ENCODE peak calls at places on chromosomes 5 and 9, in four cellular contexts. A, V, H and K are unnamed samples.

GRCh38 chr9:80074439-80074838 is 502.7 kb downstream of the TLE4 start:
- DNase-seq in A (peak; percentile 28), H (no peak), V (peak; percentile 57), K (no peak)

GRCh38 chr5:100903036-100903887 is at the start of gene ST8SIA4:
- DNase-seq in H (peak; percentile 90), A (peak; percentile 65), V (peak; percentile 54), K (peak; percentile 95)

GRCh38 chr9:31847963-31848362 is 536.5 kb upstream of the ACO1 start:
- DNase-seq in A (no peak), H (no peak), V (no peak), K (no peak)

GRCh38 chr5:1521671-1522600 is 1.8 kb downstream of the LPCAT1 start:
- DNase-seq in A (peak; percentile 11), H (peak; percentile 18), V (peak; percentile 48), K (peak; percentile 5)

GRCh38 chr9:85332487-85332886 is 409.3 kb downstream of the AGTPBP1 start:
- DNase-seq in H (no peak), A (no peak), V (no peak), K (no peak)

GRCh38 chr9:12851331-12851730 is 76.5 kb downstream of the LURAP1L start:
- DNase-seq in H (no peak), A (no peak), V (no peak), K (no peak)

GRCh38 chr9:81195206-81195605 is 494.1 kb downstream of the TLE1 start:
- DNase-seq in H (no peak), A (no peak), V (no peak), K (no peak)

GRCh38 chr5:180494510-180495181 is 467 bp downstream of the CNOT6 start:
- DNase-seq in A (no peak), H (peak; percentile 44), V (peak; percentile 54), K (peak; percentile 42)

GRCh38 chr5:58412932-58413331 is 47.0 kb downstream of the PLK2 start:
- DNase-seq in V (no peak), H (no peak), A (no peak), K (no peak)

GRCh38 chr9:79165006-79165405 is 406.8 kb upstream of the TLE4 start:
- DNase-seq in V (no peak), H (no peak), A (no peak), K (no peak)

GRCh38 chr9:15461056-15461455 is 38.4 kb downstream of the SNAPC3 start:
- DNase-seq in V (no peak), A (no peak), H (no peak), K (no peak)

GRCh38 chr9:15461601-15462000 is 38.9 kb downstream of the SNAPC3 start:
- DNase-seq in A (no peak), V (no peak), H (no peak), K (no peak)
- H3K36me3 ChIP-seq in A (no peaks in the 10 kb centered on the region), V (no peaks in the 10 kb centered on the region), H (peaks cover 98% of the 10 kb centered on the region), K (peaks cover 18% of the 10 kb centered on the region)

GRCh38 chr9:134710271-134710540 is 68.6 kb downstream of the COL5A1 start:
- DNase-seq in A (no peak), H (no peak), V (no peak), K (no peak)

GRCh38 chr9:134708672-134709038 is 67.1 kb downstream of the COL5A1 start:
- DNase-seq in V (no peak), A (no peak), H (no peak), K (no peak)

GRCh38 chr9:134707731-134708671 is 66.4 kb downstream of the COL5A1 start:
- DNase-seq in A (no peak), V (no peak), H (no peak), K (peak; percentile 44)

GRCh38 chr9:134710912-134711311 is 69.3 kb downstream of the COL5A1 start:
- DNase-seq in A (no peak), H (no peak), V (no peak), K (no peak)

DNA sequence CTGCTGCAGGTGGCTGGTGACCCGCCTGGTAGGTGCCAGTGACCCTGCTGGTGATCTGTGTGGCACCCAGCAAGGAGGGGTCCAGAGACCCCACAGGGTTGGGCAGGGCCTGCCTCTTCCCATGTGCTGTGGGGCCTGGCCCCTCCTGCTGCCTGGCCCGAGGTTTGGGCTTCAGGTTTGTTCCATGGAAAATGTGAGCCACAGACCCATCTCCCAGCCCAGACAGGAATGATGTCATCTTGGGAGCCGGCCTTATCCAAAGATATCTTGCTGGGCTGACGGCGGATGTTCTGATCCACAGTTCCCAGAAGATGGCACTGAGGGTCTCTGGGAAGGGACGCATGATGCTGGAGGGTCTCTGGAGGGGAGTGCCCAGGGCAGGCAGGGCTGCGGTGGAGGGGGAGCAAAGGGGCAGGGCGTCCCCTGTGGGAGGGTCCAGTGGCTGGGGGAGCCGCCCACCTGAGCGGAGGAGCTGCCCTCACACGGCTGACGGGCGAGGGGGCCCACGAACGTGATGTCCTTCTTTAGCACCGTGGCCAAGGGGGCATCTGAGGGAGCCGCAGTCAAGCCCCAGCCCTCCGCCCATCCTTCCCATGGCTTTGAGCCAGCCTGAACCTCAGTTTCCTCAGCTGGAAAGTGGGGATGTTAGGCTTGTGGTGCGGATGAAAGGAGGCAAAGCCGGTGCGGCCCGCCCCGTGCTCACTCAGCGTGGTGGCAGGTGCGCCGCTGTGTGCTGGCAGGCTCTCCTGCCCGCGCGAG is 68.1 kb downstream of the COL5A1 start:
- DNase-seq in H (peak; percentile 72), A (peak; percentile 85), V (no peak), K (peak; percentile 19)
- H3K36me3 ChIP-seq in H (peaks cover 12% of the 10 kb centered on the region), A (no peaks in the 10 kb centered on the region), V (no peaks in the 10 kb centered on the region), K (no peaks in the 10 kb centered on the region)

GRCh38 chr9:133647765-133648469 is 11.8 kb downstream of the DBH start:
- DNase-seq in H (no peak), A (no peak), V (no peak), K (no peak)

GRCh38 chr9:133647148-133647547 is 11.0 kb downstream of the DBH start:
- DNase-seq in H (no peak), A (no peak), V (no peak), K (no peak)

GRCh38 chr9:133644968-133645765 is 9.0 kb downstream of the DBH start:
- DNase-seq in V (no peak), H (no peak), A (no peak), K (no peak)

GRCh38 chr9:133650026-133650425 is 13.9 kb downstream of the DBH start:
- DNase-seq in H (no peak), A (no peak), V (no peak), K (no peak)

GRCh38 chr9:133649194-133649593 is 13.0 kb downstream of the DBH start:
- DNase-seq in H (no peak), V (no peak), A (no peak), K (no peak)
- H3K36me3 ChIP-seq in H (no peaks in the 10 kb centered on the region), V (no peaks in the 10 kb centered on the region), A (no peaks in the 10 kb centered on the region), K (no peaks in the 10 kb centered on the region)

GRCh38 chr5:126801174-126801991 is 24.4 kb downstream of the LMNB1 start:
- DNase-seq in A (no peak), H (no peak), V (no peak), K (no peak)

GRCh38 chr5:126809932-126810331 is 33.0 kb downstream of the LMNB1 start:
- DNase-seq in A (no peak), H (no peak), V (no peak), K (no peak)

GRCh38 chr5:126801992-126802294 is 25.0 kb downstream of the LMNB1 start:
- DNase-seq in V (no peak), A (no peak), H (no peak), K (no peak)

GRCh38 chr5:126808619-126809018 is 31.7 kb downstream of the LMNB1 start:
- DNase-seq in A (no peak), V (no peak), H (no peak), K (no peak)

DNA sequence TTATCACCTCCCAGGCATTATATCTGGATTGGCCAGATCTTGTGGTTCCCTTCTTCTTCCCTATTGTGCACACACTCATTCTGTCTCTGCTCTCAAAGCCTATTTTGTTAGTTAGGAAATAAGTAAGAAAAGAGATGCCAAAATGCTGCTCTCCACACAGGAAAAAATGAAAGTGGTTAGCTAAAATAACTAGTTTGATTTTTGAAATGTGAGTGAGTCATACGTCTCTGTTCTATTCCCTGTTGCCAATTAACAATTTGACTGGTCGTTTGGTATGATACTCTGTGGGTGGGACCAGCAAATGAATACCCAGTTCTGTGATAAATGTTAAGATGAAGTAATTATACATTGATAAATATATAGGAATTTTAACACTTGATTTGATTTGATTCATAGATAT is 28.2 kb downstream of the LMNB1 start:
- DNase-seq in H (no peak), A (no peak), V (no peak), K (no peak)
- H3K36me3 ChIP-seq in H (no peaks in the 10 kb centered on the region), A (no peaks in the 10 kb centered on the region), V (no peaks in the 10 kb centered on the region), K (no peaks in the 10 kb centered on the region)

DNA sequence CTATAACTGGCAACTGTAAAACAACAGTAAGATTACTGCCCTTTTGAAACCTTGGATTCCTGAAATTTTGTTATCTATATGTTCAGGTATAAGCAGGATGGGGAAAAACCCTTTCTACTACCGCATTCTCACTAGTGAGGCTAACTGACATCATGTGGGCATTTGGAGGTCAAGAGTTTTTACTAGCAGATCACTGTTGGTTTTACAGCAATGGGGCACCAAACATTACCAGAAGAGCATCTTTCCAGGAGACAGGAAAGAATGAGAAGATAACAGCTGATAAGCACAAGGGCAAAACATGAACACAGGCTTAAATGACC is 20.9 kb upstream of the TTC33 start:
- DNase-seq in A (no peak), H (no peak), V (no peak), K (no peak)
- H3K36me3 ChIP-seq in A (no peaks in the 10 kb centered on the region), H (peaks cover 60% of the 10 kb centered on the region), V (no peaks in the 10 kb centered on the region), K (no peaks in the 10 kb centered on the region)

DNA sequence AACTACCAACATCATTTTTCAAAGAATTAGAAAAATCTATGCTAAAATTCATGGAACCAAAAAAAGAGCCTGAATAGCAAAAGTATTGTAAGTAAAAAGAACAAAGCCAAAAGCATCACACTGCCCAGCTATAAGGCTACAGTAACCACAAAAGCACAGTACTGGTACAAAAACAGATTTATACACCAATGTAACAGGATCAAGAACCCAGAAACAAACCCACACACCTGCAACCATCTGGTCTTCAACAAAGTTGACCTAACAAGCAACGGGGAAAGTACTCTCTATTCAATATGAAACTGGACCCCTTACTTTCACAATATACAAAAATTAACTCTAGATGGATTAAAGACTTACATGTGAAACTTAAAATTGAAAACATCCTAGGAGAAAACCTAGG is 94.2 kb upstream of the TARS1 start:
- DNase-seq in A (no peak), V (no peak), H (no peak), K (no peak)
- H3K36me3 ChIP-seq in A (no peaks in the 10 kb centered on the region), V (no peaks in the 10 kb centered on the region), H (no peaks in the 10 kb centered on the region), K (no peaks in the 10 kb centered on the region)

GRCh38 chr5:41796061-41796460 is 74.2 kb downstream of the OXCT1 start:
- DNase-seq in A (no peak), H (no peak), V (no peak), K (no peak)
- H3K36me3 ChIP-seq in A (no peaks in the 10 kb centered on the region), H (peaks cover 21% of the 10 kb centered on the region), V (no peaks in the 10 kb centered on the region), K (no peaks in the 10 kb centered on the region)